ENCODE peak calls at places on chromosome 6, in ten cellular contexts. One of them, this sample, is unnamed.
A peak's percentile ranks its signal among the peaks of the same experiment; 100 is the strongest.

GRCh38 chr6:74534485-74535211 is 671.2 kb downstream of the COL12A1 start:
- DNase-seq in HuH-7.5: peak; percentile 36
- DNase-seq in COR-L47: no peak
- DNase-seq in SW 1271: no peak
- DNase-seq in EL: peak; percentile 27
- DNase-seq in naive thymus-derived CD8-positive, alpha-beta T cell: no peak
- DNase-seq in lower leg skin: peak; percentile 29
- DNase-seq in stimulated activated naive CD4-positive, alpha-beta T cell: no peak
- DNase-seq in GM04504: peak; percentile 17
- DNase-seq in GM23248: peak; percentile 55
- DNase-seq in this sample: no peak

GRCh38 chr6:155188707-155189496 is 74.9 kb upstream of the CLDN20 start:
- DNase-seq in HuH-7.5: no peak
- DNase-seq in COR-L47: no peak
- DNase-seq in SW 1271: no peak
- DNase-seq in EL: peak; percentile 93
- DNase-seq in naive thymus-derived CD8-positive, alpha-beta T cell: no peak
- DNase-seq in lower leg skin: no peak
- DNase-seq in stimulated activated naive CD4-positive, alpha-beta T cell: no peak
- DNase-seq in GM04504: peak; percentile 89
- DNase-seq in GM23248: peak; percentile 98
- DNase-seq in this sample: no peak

GRCh38 chr6:14476793-14477531 is 359.4 kb downstream of the CD83 start:
- DNase-seq in HuH-7.5: peak; percentile 26
- DNase-seq in COR-L47: no peak
- DNase-seq in SW 1271: no peak
- DNase-seq in EL: peak; percentile 87
- DNase-seq in naive thymus-derived CD8-positive, alpha-beta T cell: no peak
- DNase-seq in lower leg skin: peak; percentile 43
- DNase-seq in stimulated activated naive CD4-positive, alpha-beta T cell: no peak
- DNase-seq in GM04504: peak; percentile 80
- DNase-seq in GM23248: peak; percentile 91
- DNase-seq in this sample: no peak

GRCh38 chr6:71268710-71269437 is 19.7 kb upstream of the OGFRL1 start:
- DNase-seq in HuH-7.5: no peak
- DNase-seq in COR-L47: no peak
- DNase-seq in SW 1271: no peak
- DNase-seq in EL: peak; percentile 41
- DNase-seq in naive thymus-derived CD8-positive, alpha-beta T cell: no peak
- DNase-seq in lower leg skin: no peak
- DNase-seq in stimulated activated naive CD4-positive, alpha-beta T cell: no peak
- DNase-seq in GM04504: no peak
- DNase-seq in GM23248: no peak
- DNase-seq in this sample: no peak

GRCh38 chr6:138815797-138816528 is 20.1 kb downstream of the ECT2L start:
- DNase-seq in HuH-7.5: no peak
- DNase-seq in COR-L47: peak; percentile 35
- DNase-seq in SW 1271: peak; percentile 10
- DNase-seq in EL: peak; percentile 71
- DNase-seq in naive thymus-derived CD8-positive, alpha-beta T cell: peak; percentile 41
- DNase-seq in lower leg skin: no peak
- DNase-seq in stimulated activated naive CD4-positive, alpha-beta T cell: no peak
- DNase-seq in GM04504: peak; percentile 41
- DNase-seq in GM23248: peak; percentile 81
- DNase-seq in this sample: no peak

GRCh38 chr6:106165885-106166485 is 79.8 kb downstream of the PRDM1 start:
- DNase-seq in HuH-7.5: no peak
- DNase-seq in COR-L47: no peak
- DNase-seq in SW 1271: no peak
- DNase-seq in EL: peak; percentile 32
- DNase-seq in naive thymus-derived CD8-positive, alpha-beta T cell: no peak
- DNase-seq in lower leg skin: no peak
- DNase-seq in stimulated activated naive CD4-positive, alpha-beta T cell: no peak
- DNase-seq in GM04504: no peak
- DNase-seq in GM23248: no peak
- DNase-seq in this sample: no peak

GRCh38 chr6:18135171-18135570 is 12.7 kb upstream of the NHLRC1 start:
- DNase-seq in HuH-7.5: no peak
- DNase-seq in COR-L47: no peak
- DNase-seq in SW 1271: no peak
- DNase-seq in EL: no peak
- DNase-seq in naive thymus-derived CD8-positive, alpha-beta T cell: no peak
- DNase-seq in lower leg skin: no peak
- DNase-seq in stimulated activated naive CD4-positive, alpha-beta T cell: no peak
- DNase-seq in GM04504: no peak
- DNase-seq in GM23248: no peak
- DNase-seq in this sample: no peak

GRCh38 chr6:43790031-43790430 is 20.0 kb downstream of the VEGFA start:
- DNase-seq in HuH-7.5: no peak
- DNase-seq in COR-L47: no peak
- DNase-seq in SW 1271: no peak
- DNase-seq in EL: no peak
- DNase-seq in naive thymus-derived CD8-positive, alpha-beta T cell: no peak
- DNase-seq in lower leg skin: no peak
- DNase-seq in stimulated activated naive CD4-positive, alpha-beta T cell: no peak
- DNase-seq in GM04504: no peak
- DNase-seq in GM23248: peak; percentile 53
- DNase-seq in this sample: no peak

GRCh38 chr6:152716322-152716721 is 18.6 kb downstream of the MYCT1 start:
- DNase-seq in HuH-7.5: no peak
- DNase-seq in COR-L47: no peak
- DNase-seq in SW 1271: no peak
- DNase-seq in EL: no peak
- DNase-seq in naive thymus-derived CD8-positive, alpha-beta T cell: no peak
- DNase-seq in lower leg skin: no peak
- DNase-seq in stimulated activated naive CD4-positive, alpha-beta T cell: no peak
- DNase-seq in GM04504: no peak
- DNase-seq in GM23248: peak; percentile 9
- DNase-seq in this sample: no peak

GRCh38 chr6:4714961-4715501 is 61.2 kb upstream of the CDYL start:
- DNase-seq in HuH-7.5: no peak
- DNase-seq in COR-L47: no peak
- DNase-seq in SW 1271: no peak
- DNase-seq in EL: no peak
- DNase-seq in naive thymus-derived CD8-positive, alpha-beta T cell: no peak
- DNase-seq in lower leg skin: no peak
- DNase-seq in stimulated activated naive CD4-positive, alpha-beta T cell: no peak
- DNase-seq in GM04504: no peak
- DNase-seq in GM23248: no peak
- DNase-seq in this sample: no peak

GRCh38 chr6:73560853-73561407 is 40.1 kb upstream of the EEF1A1 start:
- DNase-seq in HuH-7.5: no peak
- DNase-seq in COR-L47: no peak
- DNase-seq in SW 1271: no peak
- DNase-seq in EL: no peak
- DNase-seq in naive thymus-derived CD8-positive, alpha-beta T cell: no peak
- DNase-seq in lower leg skin: no peak
- DNase-seq in stimulated activated naive CD4-positive, alpha-beta T cell: no peak
- DNase-seq in GM04504: no peak
- DNase-seq in GM23248: no peak
- DNase-seq in this sample: no peak

GRCh38 chr6:53528107-53528506 is 16.8 kb downstream of the GCLC start:
- DNase-seq in HuH-7.5: no peak
- DNase-seq in COR-L47: no peak
- DNase-seq in SW 1271: no peak
- DNase-seq in EL: no peak
- DNase-seq in naive thymus-derived CD8-positive, alpha-beta T cell: no peak
- DNase-seq in lower leg skin: no peak
- DNase-seq in stimulated activated naive CD4-positive, alpha-beta T cell: no peak
- DNase-seq in GM04504: no peak
- DNase-seq in GM23248: no peak
- DNase-seq in this sample: no peak

GRCh38 chr6:167569041-167569805 is 244.3 kb downstream of the TTLL2 start:
- DNase-seq in HuH-7.5: no peak
- DNase-seq in COR-L47: no peak
- DNase-seq in SW 1271: no peak
- DNase-seq in EL: no peak
- DNase-seq in naive thymus-derived CD8-positive, alpha-beta T cell: no peak
- DNase-seq in lower leg skin: no peak
- DNase-seq in stimulated activated naive CD4-positive, alpha-beta T cell: no peak
- DNase-seq in GM04504: no peak
- DNase-seq in GM23248: no peak
- DNase-seq in this sample: no peak

GRCh38 chr6:54074591-54075195 is 36.5 kb upstream of the MLIP start:
- DNase-seq in HuH-7.5: no peak
- DNase-seq in COR-L47: no peak
- DNase-seq in SW 1271: no peak
- DNase-seq in EL: no peak
- DNase-seq in naive thymus-derived CD8-positive, alpha-beta T cell: no peak
- DNase-seq in lower leg skin: no peak
- DNase-seq in stimulated activated naive CD4-positive, alpha-beta T cell: no peak
- DNase-seq in GM04504: no peak
- DNase-seq in GM23248: no peak
- DNase-seq in this sample: no peak

GRCh38 chr6:53811082-53811481 is 16.3 kb downstream of the LRRC1 start:
- DNase-seq in HuH-7.5: no peak
- DNase-seq in COR-L47: peak; percentile 85
- DNase-seq in SW 1271: no peak
- DNase-seq in EL: no peak
- DNase-seq in naive thymus-derived CD8-positive, alpha-beta T cell: no peak
- DNase-seq in lower leg skin: peak; percentile 59
- DNase-seq in stimulated activated naive CD4-positive, alpha-beta T cell: no peak
- DNase-seq in GM04504: peak; percentile 49
- DNase-seq in GM23248: peak; percentile 66
- DNase-seq in this sample: no peak

GRCh38 chr6:156687875-156688549 is 89.2 kb upstream of the ARID1B start:
- DNase-seq in HuH-7.5: peak; percentile 70
- DNase-seq in COR-L47: peak; percentile 3
- DNase-seq in SW 1271: no peak
- DNase-seq in EL: peak; percentile 48
- DNase-seq in naive thymus-derived CD8-positive, alpha-beta T cell: peak; percentile 11
- DNase-seq in lower leg skin: peak; percentile 25
- DNase-seq in stimulated activated naive CD4-positive, alpha-beta T cell: no peak
- DNase-seq in GM04504: peak; percentile 5
- DNase-seq in GM23248: peak; percentile 62
- DNase-seq in this sample: no peak

GRCh38 chr6:122869437-122870024 is 80.5 kb downstream of the SMPDL3A start:
- DNase-seq in HuH-7.5: peak; percentile 23
- DNase-seq in COR-L47: peak; percentile 42
- DNase-seq in SW 1271: no peak
- DNase-seq in EL: peak; percentile 32
- DNase-seq in naive thymus-derived CD8-positive, alpha-beta T cell: no peak
- DNase-seq in lower leg skin: no peak
- DNase-seq in stimulated activated naive CD4-positive, alpha-beta T cell: no peak
- DNase-seq in GM04504: peak; percentile 6
- DNase-seq in GM23248: peak; percentile 75
- DNase-seq in this sample: no peak

GRCh38 chr6:63579937-63580703 is 7.8 kb downstream of the LOC128125822 start:
- DNase-seq in HuH-7.5: no peak
- DNase-seq in COR-L47: no peak
- DNase-seq in SW 1271: no peak
- DNase-seq in EL: no peak
- DNase-seq in naive thymus-derived CD8-positive, alpha-beta T cell: no peak
- DNase-seq in lower leg skin: no peak
- DNase-seq in stimulated activated naive CD4-positive, alpha-beta T cell: no peak
- DNase-seq in GM04504: no peak
- DNase-seq in GM23248: no peak
- DNase-seq in this sample: no peak

GRCh38 chr6:131754715-131755567 is 44.1 kb upstream of the CTAGE9 start:
- DNase-seq in HuH-7.5: no peak
- DNase-seq in COR-L47: no peak
- DNase-seq in SW 1271: no peak
- DNase-seq in EL: peak; percentile 61
- DNase-seq in naive thymus-derived CD8-positive, alpha-beta T cell: no peak
- DNase-seq in lower leg skin: no peak
- DNase-seq in stimulated activated naive CD4-positive, alpha-beta T cell: no peak
- DNase-seq in GM04504: no peak
- DNase-seq in GM23248: peak; percentile 23
- DNase-seq in this sample: no peak

GRCh38 chr6:13766201-13766634 is 48.1 kb downstream of the MCUR1 start:
- DNase-seq in HuH-7.5: no peak
- DNase-seq in COR-L47: no peak
- DNase-seq in SW 1271: no peak
- DNase-seq in EL: peak; percentile 59
- DNase-seq in naive thymus-derived CD8-positive, alpha-beta T cell: no peak
- DNase-seq in lower leg skin: peak; percentile 49
- DNase-seq in stimulated activated naive CD4-positive, alpha-beta T cell: no peak
- DNase-seq in GM04504: peak; percentile 49
- DNase-seq in GM23248: peak; percentile 80
- DNase-seq in this sample: no peak

GRCh38 chr6:49826743-49827406 is 39.5 kb downstream of the CRISP1 start:
- DNase-seq in HuH-7.5: no peak
- DNase-seq in COR-L47: no peak
- DNase-seq in SW 1271: no peak
- DNase-seq in EL: no peak
- DNase-seq in naive thymus-derived CD8-positive, alpha-beta T cell: no peak
- DNase-seq in lower leg skin: no peak
- DNase-seq in stimulated activated naive CD4-positive, alpha-beta T cell: no peak
- DNase-seq in GM04504: no peak
- DNase-seq in GM23248: no peak
- DNase-seq in this sample: no peak

This sample was measured in activated B cell treated with CpG ODN at 0.5 μM for 24 hours.